ENCODE peak calls at places on chromosomes 2 and 18, in nine cellular contexts. G, V, Q, D, F, X, I, R and M are unnamed samples.

GRCh38 chr2:223894009-223894408 is 51.1 kb downstream of the WDFY1 start:
- DNase-seq in V (no peak), G (no peak), F (no peak), I (no peak), Q (no peak), R (no peak), D (no peak), X (no peak), M (no peak)

GRCh38 chr2:47519147-47519537 is 116.2 kb downstream of the MSH2 start:
- DNase-seq in D (no peak), I (no peak), V (no peak), R (no peak), Q (no peak), F (no peak), X (no peak), G (no peak), M (no peak)

GRCh38 chr2:196598846-196599245 is 40.7 kb upstream of the CCDC150 start:
- DNase-seq in F (no peak), I (no peak), X (peak; percentile 68), G (no peak), D (no peak), Q (no peak), V (no peak), R (no peak), M (no peak)

GRCh38 chr2:230589497-230590015 is 123.1 kb upstream of the CAB39 start:
- DNase-seq in G (peak; percentile 31), F (no peak), D (no peak), I (no peak), Q (no peak), V (no peak), R (no peak), X (no peak), M (no peak)

GRCh38 chr2:222364280-222364895 is 60.0 kb upstream of the SGPP2 start:
- DNase-seq in X (no peak), R (no peak), I (no peak), G (no peak), D (no peak), Q (no peak), V (no peak), F (no peak), M (no peak)

GRCh38 chr18:5961097-5961827 is 65.9 kb upstream of the TMEM200C start:
- DNase-seq in G (no peak), F (no peak), D (no peak), R (no peak), Q (no peak), X (no peak), I (no peak), V (no peak), M (no peak)

GRCh38 chr2:179936654-179937053 is 70.4 kb downstream of the CWC22 start:
- DNase-seq in I (peak; percentile 62), X (no peak), R (no peak), D (peak; percentile 45), G (no peak), Q (peak; percentile 28), V (no peak), F (no peak), M (no peak)

GRCh38 chr18:49766646-49767045 is 46.7 kb downstream of the ACAA2 start:
- DNase-seq in X (no peak), F (no peak), Q (no peak), R (no peak), G (no peak), D (no peak), V (no peak), I (no peak), M (no peak)

GRCh38 chr2:128782411-128783192 is 463.9 kb upstream of the HS6ST1 start:
- DNase-seq in D (peak; percentile 7), I (no peak), X (no peak), Q (no peak), R (no peak), G (no peak), F (peak; percentile 38), V (no peak), M (no peak)

DNA sequence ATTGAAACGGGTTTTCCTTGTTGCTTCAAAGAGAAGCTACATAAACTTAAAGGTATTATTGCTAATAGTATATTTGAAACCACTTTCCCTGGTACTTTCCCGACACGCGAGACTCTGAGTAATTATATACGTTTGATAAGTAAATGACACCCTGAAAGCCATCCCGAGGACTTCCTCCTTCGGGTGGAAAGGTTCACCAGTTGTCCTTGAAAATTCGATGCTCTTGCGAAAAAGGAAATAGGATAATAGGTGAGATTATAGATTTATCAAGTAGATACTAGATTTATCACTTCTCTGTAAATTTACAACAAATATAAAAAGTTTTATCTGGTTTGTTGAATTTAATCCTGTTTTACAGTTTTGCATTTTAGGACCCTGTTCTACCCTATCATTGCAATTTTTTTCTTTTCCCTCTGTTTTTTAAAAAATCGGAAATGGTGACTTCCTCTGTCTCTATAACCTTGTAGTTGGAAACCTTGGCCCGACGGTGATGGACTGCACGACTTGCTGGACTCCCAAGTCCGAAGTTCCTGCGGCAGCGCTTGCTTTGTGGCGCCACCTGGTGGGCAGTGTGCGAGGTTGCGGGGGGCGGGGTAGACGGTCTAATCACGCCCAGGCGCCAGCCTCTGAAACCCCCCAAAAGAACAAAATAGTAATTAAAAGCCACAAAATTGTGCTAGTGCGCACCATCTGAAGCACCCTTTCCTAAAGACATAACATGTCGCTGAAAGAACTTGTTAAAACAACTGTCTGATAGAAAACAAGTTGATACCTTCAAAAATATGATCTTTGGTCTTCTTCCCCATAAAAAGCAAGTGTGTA is 982 bp upstream of the DLX2 start:
- DNase-seq in V (peak; percentile 80), D (peak; percentile 91), X (peak; percentile 86), F (peak; percentile 79), G (peak; percentile 66), R (peak; percentile 68), Q (peak; percentile 83), I (peak; percentile 89), M (peak; percentile 67)
- H3K4me3 ChIP-seq in V (no peak overlapping the region), D (peak overlapping the region; percentile 52), X (no peak overlapping the region), F (no peak overlapping the region), G (peak overlapping the region; percentile 46), R (no peak overlapping the region), Q (no peak overlapping the region), I (peak overlapping the region; percentile 37), M (peak overlapping the region; percentile 76)

DNA sequence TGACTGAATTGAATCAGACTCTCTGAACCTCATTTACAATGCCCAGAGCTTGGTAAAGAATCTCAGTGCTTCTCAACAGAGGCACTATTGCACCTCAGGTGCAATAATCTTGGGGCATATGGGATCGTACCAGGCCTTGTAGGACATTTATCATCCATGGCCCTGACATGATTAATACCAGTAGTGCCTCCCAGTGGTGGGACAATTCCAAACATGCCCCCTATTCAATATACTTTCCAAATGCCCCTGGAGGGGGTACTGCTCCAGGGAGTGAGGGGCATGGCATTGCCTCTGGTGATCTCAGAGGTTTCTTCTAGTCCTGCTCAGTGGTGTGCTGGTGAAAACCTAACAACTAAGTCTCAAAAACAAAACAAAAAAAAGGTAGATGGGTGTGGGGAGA is 174.9 kb upstream of the SMAD2 start:
- DNase-seq in G (no peak), V (no peak), D (no peak), X (no peak), R (no peak), I (no peak), F (no peak), Q (no peak), M (no peak)
- TF ChIP-seq CTCF in G (no peak), V (peak; percentile 15), D (no peak), X (no peak), R (no peak), I (no peak), F (no peak), Q (no peak), M (no peak)

GRCh38 chr2:177434475-177434874 is 41.9 kb downstream of the AGPS start:
- DNase-seq in I (no peak), Q (no peak), G (no peak), V (no peak), D (no peak), F (no peak), R (no peak), X (no peak), M (no peak)
- H3K9me3 ChIP-seq in I (no peaks in the 10 kb centered on the region), Q (no peaks in the 10 kb centered on the region), G (peaks cover 6% of the 10 kb centered on the region), V (peaks cover 6% of the 10 kb centered on the region), D (no peaks in the 10 kb centered on the region), F (peaks cover 32% of the 10 kb centered on the region), R (no peaks in the 10 kb centered on the region), X (peaks cover 7% of the 10 kb centered on the region), M (peaks cover 8% of the 10 kb centered on the region)

GRCh38 chr2:469521-469920 is 181.6 kb upstream of the ALKAL2 start:
- DNase-seq in G (no peak), I (no peak), D (no peak), Q (no peak), V (no peak), F (no peak), X (no peak), R (no peak), M (no peak)

GRCh38 chr2:467892-468630 is 180.2 kb upstream of the ALKAL2 start:
- DNase-seq in I (no peak), V (no peak), F (no peak), D (no peak), Q (no peak), G (no peak), R (no peak), X (no peak), M (no peak)

GRCh38 chr2:467101-467500 is 179.2 kb upstream of the ALKAL2 start:
- DNase-seq in V (no peak), F (no peak), D (no peak), X (no peak), I (no peak), R (no peak), G (no peak), Q (no peak), M (no peak)

GRCh38 chr2:467543-467891 is 179.6 kb upstream of the ALKAL2 start:
- DNase-seq in R (no peak), D (no peak), V (no peak), Q (no peak), F (no peak), G (no peak), X (no peak), I (no peak), M (no peak)

DNA sequence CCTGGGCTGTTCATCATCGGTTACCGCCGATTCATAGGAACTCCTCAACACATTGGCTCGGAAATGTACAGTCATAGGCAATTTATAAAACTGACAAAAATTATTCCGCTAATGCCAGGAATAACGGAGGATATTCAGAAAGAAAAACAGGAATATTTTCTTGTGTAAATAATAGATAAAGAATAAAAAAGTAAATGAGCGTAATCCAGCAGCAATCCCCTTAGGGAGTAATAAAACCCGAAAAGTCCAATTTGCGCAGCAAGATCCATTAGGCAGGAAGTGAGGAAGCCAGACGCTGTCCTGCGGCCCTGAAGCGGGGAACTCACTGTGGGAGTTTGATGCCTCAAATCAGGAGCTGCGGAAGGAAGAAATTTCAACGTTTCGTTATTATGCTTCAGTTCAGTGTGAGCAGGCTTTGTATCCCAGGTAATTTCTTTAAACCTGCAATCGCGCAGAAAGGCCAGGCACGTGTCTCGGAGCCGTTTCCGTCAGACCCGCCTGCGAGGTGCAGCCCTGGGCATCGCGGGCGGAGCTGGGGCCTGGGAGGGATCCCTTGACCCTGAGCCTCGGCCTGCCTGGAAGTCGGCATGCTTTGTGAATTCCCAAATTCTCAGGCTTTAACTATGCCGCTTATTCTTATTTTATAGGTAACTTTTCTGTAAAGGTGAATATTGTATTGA is 180.9 kb upstream of the ALKAL2 start:
- DNase-seq in Q (no peak), F (no peak), G (no peak), R (no peak), I (no peak), D (no peak), V (no peak), X (no peak), M (no peak)
- H3K4me3 ChIP-seq in Q (no peak overlapping the region), F (no peak overlapping the region), G (no peak overlapping the region), R (no peak overlapping the region), I (no peak overlapping the region), D (no peak overlapping the region), V (no peak overlapping the region), X (no peak overlapping the region), M (no peak overlapping the region)